ENCODE peak calls at places on chromosomes 13 and 19, in four cellular contexts. V is cardiac fibroblast, N is nephron progenitor cell, R is NCI-H1105 treated with DMSO at 0.1 percent for 48 hours. Z is an unnamed sample.

GRCh38 chr13:44312898-44313551 is 60.6 kb upstream of the SERP2 start:
- DNase-seq in V (peak; percentile 63), R (no peak), N (no peak), Z (no peak)

GRCh38 chr19:46746281-46746965 is at the start of gene STRN4:
- DNase-seq in V (peak; percentile 59), N (peak; percentile 74), R (peak; percentile 77), Z (peak; percentile 98)

GRCh38 chr13:28475916-28476725 is 18.8 kb downstream of the FLT1 start:
- DNase-seq in N (no peak), V (peak; percentile 94), R (no peak), Z (no peak)

GRCh38 chr13:64709079-64709478 is 2521.1 kb downstream of the PCDH9 start:
- DNase-seq in V (no peak), R (no peak), N (peak; percentile 37), Z (no peak)

GRCh38 chr19:36221474-36221873 is 6.6 kb downstream of the ZNF146 start:
- DNase-seq in R (no peak), V (no peak), N (no peak), Z (no peak)

GRCh38 chr13:27549406-27549981 is 70.8 kb downstream of the LNX2 start:
- DNase-seq in R (no peak), V (no peak), N (no peak), Z (no peak)

GRCh38 chr13:22112956-22113750 is 442.3 kb downstream of the FGF9 start:
- DNase-seq in R (no peak), N (no peak), V (no peak), Z (no peak)

GRCh38 chr13:78604782-78605611 is 1.6 kb upstream of the POU4F1 start:
- DNase-seq in R (peak; percentile 32), V (no peak), N (no peak), Z (peak; percentile 34)

GRCh38 chr13:98390086-98390697 is 186.7 kb downstream of the STK24 start:
- DNase-seq in V (peak; percentile 86), R (peak; percentile 4), N (no peak), Z (no peak)

GRCh38 chr13:105070452-105070851 is 1465.0 kb downstream of the EFNB2 start:
- DNase-seq in V (no peak), N (no peak), R (no peak), Z (no peak)

GRCh38 chr19:44718441-44719261 is 19.7 kb downstream of the CEACAM16 start:
- DNase-seq in R (no peak), N (peak; percentile 31), V (peak; percentile 94), Z (no peak)

GRCh38 chr13:45143346-45143751 is 23.0 kb downstream of the GTF2F2 start:
- DNase-seq in R (no peak), N (no peak), V (peak; percentile 54), Z (no peak)

GRCh38 chr13:24692541-24692940 is 12.3 kb downstream of the ATP12A start:
- DNase-seq in V (peak; percentile 73), R (no peak), N (no peak), Z (no peak)

GRCh38 chr13:64130170-64130569 is 2714.5 kb upstream of the PCDH20 start:
- DNase-seq in V (no peak), R (no peak), N (no peak), Z (no peak)

GRCh38 chr13:102879793-102880499 is 34.1 kb downstream of the ERCC5 start:
- DNase-seq in V (no peak), R (no peak), N (no peak), Z (no peak)

GRCh38 chr13:80361883-80362327 is 21.0 kb upstream of the SPRY2 start:
- DNase-seq in N (peak; percentile 5), R (no peak), V (no peak), Z (no peak)

Z was measured in D341Med.